ENCODE peak calls at places on chromosome 6, in six cellular contexts. S is GM12865, X is mucosa of descending colon, V is cardiac muscle cell, U is omental fat pad, T is endothelial cell. Q is an unnamed sample.

GRCh38 chr6:141963543-141964295 is 169.0 kb upstream of the GJE1 start:
- DNase-seq in V (no peak), T (no peak), X (no peak), S (no peak), U (no peak), Q (no peak)

GRCh38 chr6:164561656-164562055 is 747.7 kb downstream of the C6orf118 start:
- DNase-seq in X (no peak), T (no peak), V (no peak), U (no peak), S (no peak), Q (no peak)

GRCh38 chr6:112835078-112835477 is 487.9 kb downstream of the RFPL4B start:
- DNase-seq in U (no peak), S (no peak), V (no peak), X (no peak), T (no peak), Q (no peak)

GRCh38 chr6:140537211-140537610 is 1162.8 kb upstream of the CITED2 start:
- DNase-seq in X (no peak), V (no peak), S (no peak), U (no peak), T (no peak), Q (no peak)

GRCh38 chr6:121858310-121858709 is 422.9 kb downstream of the GJA1 start:
- DNase-seq in V (no peak), T (no peak), U (no peak), S (no peak), X (no peak), Q (no peak)

GRCh38 chr6:128882991-128883571 is at the start of gene LAMA2:
- DNase-seq in U (peak), V (peak), T (peak), S (no peak), X (peak), Q (peak)

GRCh38 chr6:134026597-134026996 is 25.8 kb downstream of the SLC2A12 start:
- DNase-seq in V (no peak), U (no peak), T (no peak), X (no peak), S (no peak), Q (no peak)

GRCh38 chr6:143060354-143060805 is 309 bp upstream of the AIG1 start:
- DNase-seq in S (peak), X (peak), U (peak), V (peak), T (peak), Q (peak)

GRCh38 chr6:117907600-117908245 is 659 bp downstream of the SLC35F1 start:
- DNase-seq in U (no peak), X (peak), S (no peak), V (peak), T (peak), Q (peak)

GRCh38 chr6:101083533-101084172 is 202.5 kb upstream of the ASCC3 start:
- DNase-seq in U (no peak), X (no peak), V (no peak), S (no peak), T (no peak), Q (peak)

GRCh38 chr6:80622641-80623040 is 516.2 kb downstream of the BCKDHB start:
- DNase-seq in V (no peak), T (no peak), U (no peak), S (no peak), X (no peak), Q (no peak)

GRCh38 chr6:46815130-46815529 is 21.9 kb downstream of the MEP1A start:
- DNase-seq in X (no peak), S (no peak), U (no peak), T (no peak), V (no peak), Q (no peak)

GRCh38 chr6:28589234-28589951 is 63.7 kb downstream of the GPX5 start:
- DNase-seq in X (no peak), V (peak), T (peak), S (peak), U (no peak), Q (peak)

GRCh38 chr6:48881551-48881950 is 581.5 kb downstream of the MMUT start:
- DNase-seq in U (no peak), X (no peak), S (no peak), T (no peak), V (no peak), Q (no peak)

GRCh38 chr6:169791721-169792131 is 40.3 kb downstream of the ERMARD start:
- DNase-seq in S (no peak), T (no peak), U (no peak), V (peak), X (no peak), Q (peak)

GRCh38 chr6:137928286-137928685 is 61.2 kb downstream of the TNFAIP3 start:
- DNase-seq in S (peak), V (no peak), U (no peak), T (no peak), X (no peak), Q (no peak)

GRCh38 chr6:157066781-157067491 is 256.4 kb downstream of the TMEM242 start:
- DNase-seq in S (no peak), T (no peak), U (no peak), V (no peak), X (no peak), Q (no peak)

GRCh38 chr6:157226026-157226639 is 97.2 kb downstream of the TMEM242 start:
- DNase-seq in T (no peak), S (no peak), X (no peak), U (no peak), V (no peak), Q (no peak)

GRCh38 chr6:106702451-106703110 is 73.2 kb downstream of the QRSL1 start:
- DNase-seq in X (no peak), S (peak), V (no peak), U (no peak), T (no peak), Q (no peak)

GRCh38 chr6:43347444-43347843 is 22.0 kb downstream of the ZNF318 start:
- DNase-seq in S (no peak), V (no peak), X (no peak), U (no peak), T (no peak), Q (no peak)

GRCh38 chr6:5213851-5214507 is 46.8 kb downstream of the LYRM4 start:
- DNase-seq in T (no peak), S (no peak), X (no peak), U (no peak), V (no peak), Q (no peak)

GRCh38 chr6:146292506-146292905 is 251.1 kb upstream of the RAB32 start:
- DNase-seq in S (no peak), V (no peak), U (no peak), X (no peak), T (no peak), Q (no peak)

GRCh38 chr6:3208775-3209113 is 18.7 kb downstream of the TUBB2B start:
- DNase-seq in S (no peak), X (no peak), T (no peak), U (no peak), V (no peak), Q (no peak)

GRCh38 chr6:122753688-122754056 is 25.8 kb upstream of the FABP7 start:
- DNase-seq in U (no peak), S (no peak), X (no peak), T (no peak), V (no peak), Q (no peak)

GRCh38 chr6:108492131-108492766 is 68.5 kb upstream of the FOXO3 start:
- DNase-seq in X (no peak), U (no peak), S (peak), V (peak), T (peak), Q (peak)

GRCh38 chr6:4446982-4447381 is 311.6 kb upstream of the ECI2 start:
- DNase-seq in S (peak), V (no peak), T (no peak), U (no peak), X (no peak), Q (no peak)

GRCh38 chr6:135114355-135115145 is 59.9 kb upstream of the HBS1L start:
- DNase-seq in S (peak), X (no peak), V (no peak), U (no peak), T (no peak), Q (no peak)

GRCh38 chr6:129492260-129492659 is 217.7 kb downstream of the ARHGAP18 start:
- DNase-seq in S (no peak), U (no peak), T (no peak), X (no peak), V (no peak), Q (no peak)

GRCh38 chr6:41524634-41525011 is 21.6 kb upstream of the FOXP4 start:
- DNase-seq in T (no peak), S (no peak), U (no peak), V (no peak), X (no peak), Q (no peak)

GRCh38 chr6:20404641-20405032 is 3.0 kb downstream of the E2F3 start:
- DNase-seq in U (no peak), X (no peak), S (peak), T (peak), V (peak), Q (peak)

GRCh38 chr6:42402184-42402583 is 49.5 kb downstream of the TRERF1 start:
- DNase-seq in X (no peak), V (no peak), U (no peak), T (no peak), S (peak), Q (no peak)

GRCh38 chr6:142838821-142839685 is 105.9 kb downstream of the HIVEP2 start:
- DNase-seq in X (no peak), U (no peak), T (no peak), V (no peak), S (peak), Q (no peak)

GRCh38 chr6:151723152-151723551 is 84.3 kb upstream of the ESR1 start:
- DNase-seq in S (peak), T (no peak), U (no peak), X (no peak), V (no peak), Q (no peak)

GRCh38 chr6:32047539-32047854 is 9.3 kb downstream of the CYP21A2 start:
- DNase-seq in T (no peak), S (no peak), X (no peak), V (no peak), U (no peak), Q (no peak)

GRCh38 chr6:32045811-32046449 is 7.7 kb downstream of the CYP21A2 start:
- DNase-seq in U (no peak), T (no peak), V (no peak), X (peak), S (no peak), Q (no peak)

GRCh38 chr6:32047855-32048766 is 9.9 kb downstream of the CYP21A2 start:
- DNase-seq in V (peak), X (peak), U (peak), S (peak), T (peak), Q (peak)

GRCh38 chr6:32047084-32047478 is 8.9 kb downstream of the CYP21A2 start:
- DNase-seq in T (no peak), X (peak), V (no peak), S (no peak), U (peak), Q (no peak)

DNA sequence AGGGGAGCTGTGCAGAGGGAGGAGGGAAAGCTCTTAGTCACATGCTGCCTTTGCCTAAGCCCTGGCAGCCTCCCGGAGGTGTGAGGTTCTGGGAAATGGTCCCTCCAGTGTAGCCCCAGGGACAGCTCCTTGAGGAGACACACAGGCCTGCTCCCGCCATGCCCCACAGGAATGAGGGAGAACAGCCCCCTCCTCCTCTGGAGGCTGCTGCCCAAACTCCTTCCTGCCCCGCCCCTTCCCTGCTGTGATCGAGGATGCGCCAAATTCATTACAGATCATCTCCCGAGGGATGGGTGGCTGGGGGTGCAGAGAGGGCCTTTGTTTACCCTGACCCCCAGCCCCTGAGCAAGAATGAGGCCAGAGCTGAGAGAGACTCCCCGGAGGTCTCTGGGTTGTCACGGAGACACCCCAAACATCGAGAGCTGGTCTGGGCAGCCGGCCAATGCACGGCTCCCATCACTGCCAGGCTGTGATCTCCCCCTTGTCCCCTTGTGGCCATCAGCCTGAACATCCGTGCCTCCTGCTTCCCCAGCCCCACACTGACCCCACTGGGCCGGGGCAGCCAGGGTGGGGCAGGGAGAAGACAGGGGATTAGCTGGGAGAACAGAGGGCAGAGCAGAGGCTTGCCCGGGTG is 8.4 kb downstream of the CYP21A2 start:
- DNase-seq in U (no peak), T (no peak), X (peak), S (no peak), V (no peak), Q (peak)
- TF ChIP-seq CTCF in U (no peak), T (no peak), X (no peak), S (no peak), V (no peak), Q (no peak)

GRCh38 chr6:15254074-15254975 is 8.5 kb downstream of the JARID2 start:
- DNase-seq in S (peak), U (no peak), X (no peak), V (no peak), T (no peak), Q (peak)
- TF ChIP-seq CTCF in S (peak), U (no peak), X (no peak), V (no peak), T (no peak), Q (peak)

DNA sequence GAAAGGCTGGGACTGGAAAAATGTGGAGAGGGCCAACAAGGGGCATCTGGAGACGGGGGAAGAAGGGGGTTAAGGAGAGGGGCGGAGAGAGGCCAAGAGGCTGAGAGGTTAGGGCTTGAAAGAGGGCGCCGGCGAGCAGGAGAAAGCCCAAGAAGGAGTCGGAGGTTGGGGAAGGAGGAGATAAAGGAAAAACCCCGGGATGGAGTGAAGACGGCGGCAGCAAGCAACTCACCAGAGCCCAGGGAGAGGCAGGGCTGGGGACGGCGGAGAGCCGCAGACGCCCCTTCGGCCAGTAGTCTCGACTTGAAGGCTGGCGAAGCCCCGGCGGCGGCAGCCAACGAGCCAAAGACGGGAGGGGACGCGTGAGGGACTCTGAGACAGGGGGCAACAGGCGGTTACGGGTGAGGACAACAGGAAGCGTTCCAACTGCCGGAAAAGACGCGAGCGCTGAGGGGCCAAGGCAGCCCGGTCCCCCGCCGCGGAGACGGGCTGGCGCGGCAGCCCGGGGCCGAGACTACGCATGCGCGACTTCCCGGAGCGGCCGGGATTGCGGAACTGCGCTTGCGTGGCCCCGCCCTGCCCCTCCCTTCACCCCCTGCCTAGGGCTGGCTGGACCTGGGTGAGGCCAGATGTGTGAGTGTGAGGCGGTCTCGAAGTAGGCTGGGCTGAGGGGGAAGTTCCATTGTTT is at the start of gene STK38:
- DNase-seq in V (peak), U (peak), T (peak), X (peak), S (peak), Q (peak)
- TF ChIP-seq CTCF in V (peak), U (no peak), T (no peak), X (no peak), S (peak), Q (peak)

GRCh38 chr6:99424761-99425646 is at the start of gene PNISR:
- DNase-seq in U (peak), S (peak), V (peak), T (peak), X (peak), Q (peak)

GRCh38 chr6:99427988-99428387 is 2.9 kb upstream of the PNISR start:
- DNase-seq in S (no peak), T (no peak), X (no peak), U (no peak), V (no peak), Q (no peak)

GRCh38 chr6:99426454-99426762 is 1.3 kb upstream of the PNISR start:
- DNase-seq in U (no peak), S (no peak), V (no peak), X (no peak), T (no peak), Q (no peak)

GRCh38 chr6:99424022-99424421 is 1.1 kb downstream of the PNISR start:
- DNase-seq in T (no peak), V (no peak), S (no peak), X (no peak), U (no peak), Q (no peak)

GRCh38 chr6:99425647-99426453 is 742 bp upstream of the PNISR start:
- DNase-seq in U (peak), S (peak), X (peak), V (peak), T (peak), Q (peak)
- TF ChIP-seq CTCF in U (no peak), S (peak), X (peak), V (peak), T (no peak), Q (peak)

DNA sequence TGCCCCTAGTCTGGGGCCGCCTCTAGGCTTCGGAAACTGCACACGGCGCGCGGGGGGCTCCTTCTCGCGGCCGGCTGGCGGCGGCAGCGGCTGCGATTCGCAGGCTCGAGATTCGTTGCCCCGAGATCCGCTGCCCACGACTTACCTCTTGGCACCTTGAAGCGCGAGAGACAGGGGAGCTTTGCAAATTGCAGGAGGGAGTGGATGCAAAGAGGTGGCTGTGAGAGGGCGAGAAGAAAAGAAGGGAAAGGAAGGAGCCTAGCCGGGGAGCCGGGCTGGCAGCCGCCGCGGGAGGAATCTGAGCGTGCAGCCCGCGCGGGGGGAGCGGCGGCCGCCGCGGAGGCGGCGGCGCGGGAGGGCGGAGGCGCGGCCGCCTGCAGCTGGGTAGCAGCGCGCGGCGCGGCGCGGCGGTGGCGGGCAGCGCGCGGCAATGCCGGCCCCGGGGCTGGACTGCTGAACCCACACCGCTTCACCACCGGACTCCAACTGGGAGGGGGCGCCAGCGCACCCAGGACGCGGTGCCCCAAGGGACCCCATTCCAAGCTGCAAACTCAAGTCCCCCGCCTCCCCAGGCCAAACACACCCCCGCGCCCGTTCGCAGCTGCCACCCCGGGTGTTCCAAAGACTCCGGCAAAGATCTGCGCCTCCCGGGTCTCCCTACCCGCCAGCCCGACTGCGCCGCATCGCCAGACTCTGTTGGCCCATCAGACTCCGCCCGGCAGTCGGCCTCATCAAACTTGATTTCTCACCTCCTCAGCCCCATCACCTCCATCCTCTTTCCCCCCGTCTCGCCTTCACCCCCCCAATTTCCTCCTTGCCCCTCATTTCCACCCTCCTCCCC is 44.2 kb upstream of the SUPT3H start:
- DNase-seq in X (peak), T (peak), V (peak), U (no peak), S (no peak), Q (peak)
- TF ChIP-seq CTCF in X (no peak), T (no peak), V (peak), U (no peak), S (no peak), Q (peak)

DNA sequence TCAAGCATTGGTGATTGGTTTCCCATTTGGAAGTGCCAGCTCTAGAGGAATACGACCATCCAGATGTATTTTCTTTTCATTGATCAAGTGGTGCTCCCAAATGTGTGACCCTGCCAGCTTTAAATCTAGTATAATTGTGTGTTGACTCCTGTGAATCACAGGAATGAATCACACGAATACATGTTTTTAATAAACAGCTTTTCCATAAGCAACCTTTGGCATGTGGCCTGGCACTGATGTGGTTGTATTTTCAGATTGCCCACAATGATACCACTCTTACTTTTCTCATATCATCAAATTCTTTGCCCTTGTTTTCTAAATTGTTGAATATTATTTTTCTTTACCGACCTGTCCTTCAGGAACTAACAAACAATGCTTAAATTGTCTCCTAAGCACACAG is 367 bp downstream of the GSTA3 start:
- DNase-seq in X (no peak), U (no peak), S (no peak), T (no peak), V (no peak), Q (no peak)
- TF ChIP-seq CTCF in X (no peak), U (no peak), S (no peak), T (no peak), V (no peak), Q (no peak)

DNA sequence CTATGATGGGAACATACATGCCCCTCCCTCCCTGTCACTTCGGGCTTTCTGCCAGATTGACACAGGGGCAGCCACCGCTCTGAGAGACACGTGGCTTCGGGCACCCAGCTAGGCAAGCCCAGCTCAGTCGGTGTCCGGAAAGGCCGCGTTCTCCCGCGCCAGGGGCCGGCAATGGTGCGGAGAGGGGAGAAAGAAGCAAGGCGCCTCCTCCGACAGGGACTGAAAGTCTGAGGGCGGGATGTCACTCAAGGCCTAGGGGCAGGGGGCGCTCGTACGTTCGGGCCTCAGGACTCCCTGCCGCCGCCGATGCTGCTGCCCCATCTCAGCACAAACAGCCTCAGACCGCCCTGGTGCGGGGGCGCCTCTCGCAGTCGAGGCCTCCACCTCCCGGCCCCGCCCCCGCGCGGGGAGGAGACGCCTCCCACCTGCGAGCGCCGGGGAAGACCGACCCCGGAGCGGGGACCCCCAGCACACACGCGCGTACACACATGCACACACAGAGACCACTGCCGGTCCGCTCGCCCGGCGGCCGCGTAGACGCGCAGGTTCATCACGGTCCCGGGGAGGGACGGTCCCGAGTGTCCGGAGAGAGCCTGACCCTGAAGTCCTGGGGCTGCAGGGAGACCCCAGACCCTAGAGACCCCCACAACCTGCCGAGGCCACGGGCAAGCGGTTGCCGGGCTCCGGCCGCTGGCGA is 1.9 kb downstream of the GRM4 start:
- DNase-seq in U (no peak), V (peak), S (peak), X (no peak), T (peak), Q (peak)
- TF ChIP-seq CTCF in U (no peak), V (no peak), S (peak), X (no peak), T (peak), Q (peak)

Q was measured in A673.